ENCODE peak calls at places on chromosomes 1 and 21, in eight cellular contexts. G is AG10803, Y is AG04450, D is GM12865, C is A673, R is breast epithelium, O is epithelial cell of esophagus, T is fibroblast of lung. B is an unnamed sample.
A peak's percentile ranks its signal among the peaks of the same experiment; 100 is the strongest.

GRCh38 chr1:22428672-22429071 is 23.0 kb upstream of the ZBTB40 start:
- DNase-seq in C (peak; percentile 77), D (peak; percentile 53), O (peak; percentile 69), R (no peak), Y (no peak), T (peak; percentile 51), G (peak; percentile 48), B (no peak)

GRCh38 chr1:111656093-111657017 is 36.8 kb downstream of the RAP1A start:
- DNase-seq in O (peak; percentile 61), R (no peak), C (peak; percentile 31), D (peak; percentile 57), T (peak; percentile 42), Y (peak; percentile 15), G (peak; percentile 58), B (peak; percentile 29)

GRCh38 chr1:158101944-158102343 is 78.8 kb upstream of the CD1D start:
- DNase-seq in C (peak; percentile 54), O (peak; percentile 72), T (peak; percentile 62), R (no peak), Y (no peak), D (no peak), G (peak; percentile 26), B (no peak)

GRCh38 chr1:213999732-214000131 is 12.0 kb downstream of the PROX1 start:
- DNase-seq in C (no peak), D (no peak), T (no peak), G (no peak), R (no peak), Y (no peak), O (no peak), B (no peak)

GRCh38 chr1:55474168-55474786 is 259.1 kb upstream of the USP24 start:
- DNase-seq in T (peak; percentile 16), Y (no peak), R (no peak), O (peak; percentile 76), C (no peak), G (peak; percentile 79), D (no peak), B (no peak)

GRCh38 chr1:37549341-37549740 is 4.8 kb downstream of the SNIP1 start:
- DNase-seq in D (no peak), T (peak; percentile 62), G (no peak), Y (no peak), O (no peak), C (no peak), R (no peak), B (no peak)

GRCh38 chr1:84412316-84412942 is 14.1 kb downstream of the DNASE2B start:
- DNase-seq in C (no peak), O (peak; percentile 27), T (peak; percentile 87), D (no peak), Y (peak; percentile 59), G (peak; percentile 11), R (no peak), B (no peak)

GRCh38 chr1:232837085-232837484 is 31.9 kb downstream of the MAP10 start:
- DNase-seq in Y (no peak), D (no peak), C (no peak), G (no peak), T (peak; percentile 36), R (no peak), O (peak; percentile 38), B (no peak)

GRCh38 chr1:205228052-205228451 is 306 bp downstream of the TMCC2 start:
- DNase-seq in T (no peak), R (no peak), G (no peak), C (no peak), D (no peak), Y (no peak), O (no peak), B (no peak)

GRCh38 chr1:170168263-170168662 is 22.5 kb downstream of the NTMT2 start:
- DNase-seq in R (no peak), D (no peak), G (peak; percentile 44), T (peak; percentile 56), O (peak; percentile 7), C (peak; percentile 18), Y (peak; percentile 7), B (no peak)

GRCh38 chr1:245748246-245748645 is 593.5 kb downstream of the KIF26B start:
- DNase-seq in Y (no peak), G (peak; percentile 8), R (no peak), T (peak; percentile 67), D (no peak), O (no peak), C (no peak), B (no peak)

GRCh38 chr1:35594005-35594760 is 21.1 kb downstream of the TFAP2E start:
- DNase-seq in D (no peak), C (no peak), G (no peak), O (no peak), Y (no peak), T (no peak), R (no peak), B (no peak)

DNA sequence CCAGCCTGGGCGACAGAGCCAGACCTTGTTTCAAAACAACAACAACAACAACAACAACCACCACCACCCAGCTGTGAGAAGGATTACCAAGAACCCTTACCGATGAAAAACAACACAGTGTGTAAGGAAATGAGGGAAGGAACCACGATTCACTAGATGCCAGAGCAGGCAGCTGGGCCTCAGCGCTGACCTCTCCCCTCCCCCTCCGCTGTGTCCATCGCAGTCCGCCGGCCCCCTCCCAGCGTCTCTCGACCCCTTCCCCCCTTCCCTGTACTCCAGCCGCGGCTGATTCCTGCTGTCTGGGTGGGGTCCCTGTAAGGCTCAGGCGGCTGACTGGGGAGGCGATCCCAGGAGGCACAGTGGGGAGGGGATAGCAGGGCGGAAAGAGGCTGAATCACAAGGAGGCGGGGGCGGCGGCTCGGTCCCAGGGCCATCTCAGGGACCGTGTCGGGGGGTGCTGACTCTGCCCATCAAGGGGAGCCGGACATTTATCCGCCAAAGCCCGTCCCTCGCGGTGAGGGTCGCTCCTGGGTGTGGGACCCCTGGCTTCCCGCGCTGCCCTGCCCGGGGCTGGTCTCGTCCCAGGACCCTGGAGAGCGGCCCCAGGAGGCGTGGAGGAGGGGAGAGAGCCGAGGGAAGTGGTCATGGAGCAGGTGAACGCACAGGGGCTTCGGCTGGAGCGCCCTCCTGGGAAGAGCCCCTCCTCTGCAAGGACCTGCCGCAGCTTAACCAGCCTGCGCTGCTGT is 241.9 kb downstream of the PTPRU start:
- DNase-seq in O (no peak), T (no peak), R (no peak), D (no peak), C (no peak), G (no peak), Y (no peak), B (peak; percentile 31)
- TF ChIP-seq CTCF in O (no peak), T (no peak), R (no peak), D (no peak), C (no peak), G (no peak), Y (no peak), B (no peak)

DNA sequence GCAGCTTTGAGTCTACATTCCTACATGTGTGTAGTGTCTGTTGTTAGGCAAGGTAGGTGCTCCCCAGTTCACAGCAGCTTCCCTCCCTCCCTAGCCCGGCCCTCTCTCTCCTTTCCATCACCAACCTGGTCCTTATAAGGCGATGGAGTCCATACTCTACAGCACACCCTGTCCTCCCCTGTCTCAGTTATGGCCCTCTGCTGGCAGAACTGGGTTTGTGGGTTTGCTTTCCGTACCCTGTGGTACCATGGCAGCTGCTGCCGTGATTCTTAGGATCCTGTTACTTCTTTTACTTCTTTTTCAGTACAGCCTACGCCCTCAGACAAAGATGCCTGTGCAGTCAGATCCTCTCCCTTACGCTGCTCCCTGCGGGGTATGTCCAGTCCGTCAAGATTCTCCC is 31.7 kb downstream of the AK5 start:
- DNase-seq in G (no peak), R (no peak), C (peak; percentile 63), D (peak; percentile 44), T (peak; percentile 1), Y (no peak), O (peak; percentile 32), B (peak; percentile 38)
- TF ChIP-seq CTCF in G (peak; percentile 24), R (no peak), C (peak; percentile 59), D (peak; percentile 45), T (peak; percentile 50), Y (peak; percentile 45), O (peak; percentile 50), B (peak; percentile 20)

GRCh38 chr1:154478639-154479038 is 23.4 kb upstream of the TDRD10 start:
- DNase-seq in Y (no peak), O (peak; percentile 40), R (no peak), T (peak; percentile 29), G (peak; percentile 23), C (peak; percentile 52), D (peak; percentile 41), B (no peak)
- TF ChIP-seq CTCF in Y (peak; percentile 11), O (peak; percentile 16), R (no peak), T (no peak), G (peak; percentile 29), C (no peak), D (peak; percentile 9), B (no peak)

GRCh38 chr21:42679319-42679981 is 26.0 kb downstream of the PDE9A start:
- DNase-seq in D (no peak), O (no peak), T (no peak), Y (no peak), G (no peak), R (no peak), C (no peak), B (no peak)
- TF ChIP-seq CTCF in D (no peak), O (no peak), T (no peak), Y (no peak), G (no peak), R (no peak), C (no peak), B (no peak)

DNA sequence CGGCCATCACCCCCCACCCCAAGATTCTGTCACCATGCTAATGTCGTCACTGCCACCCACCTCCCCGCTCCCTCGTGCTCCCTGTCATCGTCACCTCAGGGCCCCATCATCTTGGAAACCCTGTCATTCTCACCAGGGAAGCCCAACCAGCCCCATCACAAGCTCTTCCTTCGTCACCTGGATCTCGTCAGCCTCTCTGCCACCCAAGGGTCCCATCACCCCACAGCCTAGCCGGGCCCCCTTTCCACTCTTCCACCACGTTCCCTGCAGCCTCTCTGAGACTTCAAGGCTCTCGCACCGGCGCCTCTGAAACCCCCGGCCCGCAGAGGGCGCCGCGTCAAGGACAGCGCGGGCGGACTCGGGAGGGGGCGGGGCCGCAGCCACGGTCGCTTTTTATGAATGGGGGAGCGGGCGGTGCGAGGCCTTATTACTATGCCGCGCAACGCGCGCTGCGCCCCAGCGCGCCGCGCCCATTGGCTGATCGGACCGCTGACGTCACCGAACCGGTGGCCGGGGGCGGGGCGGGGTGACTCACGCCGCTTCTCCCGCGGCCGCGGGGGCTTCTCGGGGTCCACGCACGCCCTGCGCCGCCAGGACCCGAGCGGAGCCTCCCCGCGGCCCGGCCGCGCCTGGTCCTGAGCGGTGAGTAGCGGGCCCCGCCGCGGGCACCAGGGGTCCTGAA is at the start of gene GPR3:
- DNase-seq in R (peak; percentile 86), O (peak; percentile 91), Y (peak; percentile 78), C (peak; percentile 96), G (peak; percentile 82), T (peak; percentile 87), D (peak; percentile 93), B (peak; percentile 91)
- TF ChIP-seq CTCF in R (peak; percentile 47), O (peak; percentile 41), Y (peak; percentile 61), C (peak; percentile 82), G (peak; percentile 48), T (peak; percentile 51), D (peak; percentile 49), B (no peak)

DNA sequence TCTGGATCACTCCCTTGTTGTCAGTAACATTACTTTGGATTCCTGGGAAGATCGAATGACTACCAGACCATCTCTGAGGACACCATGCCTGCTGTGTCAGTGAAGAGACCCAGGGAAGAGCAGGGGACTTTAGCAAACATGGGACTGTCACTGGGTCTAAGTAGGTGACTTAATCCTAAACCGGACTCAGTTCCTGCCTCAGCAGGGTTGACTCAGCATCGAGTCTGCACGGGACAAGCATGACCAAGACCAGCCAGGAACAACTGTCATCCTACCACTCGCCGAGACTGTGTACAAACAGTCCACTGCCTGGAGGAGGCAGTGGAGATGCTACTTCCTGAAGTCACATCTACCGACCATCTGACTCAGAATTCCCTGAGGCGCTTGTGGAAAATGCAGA is 53.2 kb upstream of the RAB4A start:
- DNase-seq in C (no peak), T (no peak), G (peak; percentile 24), O (peak; percentile 35), R (no peak), Y (no peak), D (no peak), B (no peak)
- TF ChIP-seq CTCF in C (peak; percentile 9), T (no peak), G (no peak), O (peak; percentile 18), R (no peak), Y (no peak), D (no peak), B (no peak)

B was measured in endothelial cell.